ENCODE peak calls at places on chromosomes 6 and 20, in five cellular contexts. X is HepG2, T is WTC11, N is A549, W is GM12878. B is an unnamed sample.

GRCh38 chr6:22333802-22334201 is 37.0 kb upstream of the PRL start:
- DNase-seq in N (no peak), T (no peak), W (no peak), X (no peak), B (no peak)

GRCh38 chr6:13188306-13188705 is 140.0 kb downstream of the TBC1D7 start:
- DNase-seq in X (no peak), W (no peak), T (no peak), N (no peak), B (no peak)

GRCh38 chr6:25991785-25992412 is 29.3 kb downstream of the TRIM38 start:
- DNase-seq in W (peak), X (peak), N (peak), T (peak), B (peak)

GRCh38 chr20:45014671-45015415 is 48.5 kb downstream of the STK4 start:
- DNase-seq in X (no peak), W (no peak), T (no peak), N (no peak), B (no peak)

GRCh38 chr20:58645277-58645968 is 5.7 kb upstream of the STX16 start:
- DNase-seq in T (no peak), X (peak), W (no peak), N (no peak), B (no peak)

GRCh38 chr20:52859156-52859887 is 112.8 kb upstream of the TSHZ2 start:
- DNase-seq in T (peak), W (no peak), N (no peak), X (no peak), B (no peak)

GRCh38 chr6:157218371-157219198 is 104.7 kb downstream of the TMEM242 start:
- DNase-seq in W (no peak), T (no peak), X (no peak), N (no peak), B (no peak)

GRCh38 chr20:1184638-1185315 is at the start of gene TMEM74B:
- DNase-seq in X (no peak), W (no peak), T (peak), N (no peak), B (no peak)

GRCh38 chr6:35601331-35602132 is 87.2 kb downstream of the FKBP5 start:
- DNase-seq in N (peak), X (peak), T (no peak), W (no peak), B (peak)

GRCh38 chr6:110814488-110815259 is 595 bp downstream of the CDK19 start:
- DNase-seq in N (peak), T (peak), W (no peak), X (no peak), B (peak)

GRCh38 chr6:36028088-36028886 is 679 bp downstream of the MAPK14 start:
- DNase-seq in N (peak), T (peak), X (peak), W (no peak), B (peak)

GRCh38 chr6:7257521-7258230 is 55.3 kb downstream of the SSR1 start:
- DNase-seq in N (no peak), X (no peak), T (no peak), W (no peak), B (no peak)

GRCh38 chr20:4972506-4973251 is 28.6 kb downstream of the SLC23A2 start:
- DNase-seq in W (no peak), T (no peak), N (peak), X (no peak), B (no peak)

GRCh38 chr6:135753196-135753595 is 98.3 kb upstream of the PDE7B start:
- DNase-seq in W (no peak), N (no peak), X (no peak), T (no peak), B (no peak)

GRCh38 chr6:20837189-20837588 is 302.9 kb downstream of the CDKAL1 start:
- DNase-seq in W (peak), N (no peak), X (no peak), T (no peak), B (no peak)

GRCh38 chr6:152858151-152858550 is 107.6 kb downstream of the VIP start:
- DNase-seq in X (no peak), W (no peak), N (no peak), T (no peak), B (no peak)

GRCh38 chr6:21739838-21740237 is 146.3 kb downstream of the SOX4 start:
- DNase-seq in N (no peak), T (no peak), X (no peak), W (no peak), B (no peak)

GRCh38 chr6:150144294-150144868 is 1.5 kb downstream of the PPP1R14C start:
- DNase-seq in T (no peak), W (no peak), X (no peak), N (no peak), B (no peak)

GRCh38 chr6:159943101-159943632 is 25.7 kb upstream of the IGF2R start:
- DNase-seq in N (no peak), T (no peak), X (peak), W (no peak), B (no peak)

GRCh38 chr6:31110825-31111582 is 1.4 kb downstream of the C6orf15 start:
- DNase-seq in X (no peak), N (no peak), W (no peak), T (no peak), B (no peak)

GRCh38 chr6:138162104-138162946 is 586 bp downstream of the ARFGEF3 start:
- DNase-seq in W (no peak), T (peak), X (no peak), N (peak), B (peak)

GRCh38 chr20:11153819-11154218 is 480.0 kb upstream of the JAG1 start:
- DNase-seq in N (peak), W (no peak), T (no peak), X (no peak), B (no peak)

GRCh38 chr6:66663127-66663526 is 956.1 kb upstream of the EYS start:
- DNase-seq in T (no peak), X (no peak), W (no peak), N (no peak), B (no peak)

GRCh38 chr6:158621694-158622544 is 22.6 kb downstream of the DYNLT1 start:
- DNase-seq in N (no peak), X (no peak), W (no peak), T (no peak), B (no peak)

GRCh38 chr6:158037771-158038170 is 56.1 kb downstream of the SYNJ2 start:
- DNase-seq in T (no peak), N (no peak), W (no peak), X (no peak), B (no peak)

GRCh38 chr6:169898788-169899480 is 147.5 kb downstream of the ERMARD start:
- DNase-seq in T (no peak), X (no peak), W (no peak), N (no peak), B (no peak)

GRCh38 chr20:31569163-31570020 is 35.7 kb upstream of the ID1 start:
- DNase-seq in W (no peak), T (peak), N (peak), X (peak), B (peak)

GRCh38 chr6:8139451-8139850 is 37.1 kb upstream of the EEF1E1 start:
- DNase-seq in X (no peak), N (no peak), W (no peak), T (no peak), B (no peak)

GRCh38 chr6:137893726-137894125 is 26.7 kb downstream of the TNFAIP3 start:
- DNase-seq in W (no peak), X (no peak), N (no peak), T (no peak), B (no peak)

GRCh38 chr6:4732691-4733315 is 43.4 kb upstream of the CDYL start:
- DNase-seq in X (peak), T (peak), W (no peak), N (peak), B (no peak)

GRCh38 chr20:51425347-51426106 is 117.0 kb downstream of the NFATC2 start:
- DNase-seq in T (no peak), W (no peak), X (no peak), N (no peak), B (no peak)

GRCh38 chr6:79246891-79247290 is 12.4 kb upstream of the HMGN3 start:
- DNase-seq in N (no peak), X (no peak), T (no peak), W (peak), B (no peak)

GRCh38 chr6:1595271-1596087 is 14.2 kb upstream of the FOXC1 start:
- DNase-seq in X (no peak), W (no peak), T (no peak), N (no peak), B (no peak)
- TF ChIP-seq MAX in X (no peak), W (no peak), T (no peak), N (no peak), B (no peak)

GRCh38 chr20:25089096-25089495 is 7.2 kb upstream of the VSX1 start:
- DNase-seq in X (no peak), T (no peak), W (no peak), N (no peak), B (no peak)

GRCh38 chr20:25087186-25087929 is 5.4 kb upstream of the VSX1 start:
- DNase-seq in T (no peak), X (no peak), N (no peak), W (no peak), B (no peak)

GRCh38 chr20:25088267-25088666 is 6.3 kb upstream of the VSX1 start:
- DNase-seq in N (no peak), X (no peak), T (no peak), W (no peak), B (no peak)

GRCh38 chr20:25089662-25090061 is 7.7 kb upstream of the VSX1 start:
- DNase-seq in W (no peak), X (no peak), T (no peak), N (no peak), B (no peak)

GRCh38 chr20:25090492-25091429 is 8.8 kb upstream of the VSX1 start:
- DNase-seq in T (no peak), W (peak), N (no peak), X (no peak), B (no peak)
- TF ChIP-seq MAX in T (no peak), W (no peak), N (no peak), X (no peak), B (no peak)

DNA sequence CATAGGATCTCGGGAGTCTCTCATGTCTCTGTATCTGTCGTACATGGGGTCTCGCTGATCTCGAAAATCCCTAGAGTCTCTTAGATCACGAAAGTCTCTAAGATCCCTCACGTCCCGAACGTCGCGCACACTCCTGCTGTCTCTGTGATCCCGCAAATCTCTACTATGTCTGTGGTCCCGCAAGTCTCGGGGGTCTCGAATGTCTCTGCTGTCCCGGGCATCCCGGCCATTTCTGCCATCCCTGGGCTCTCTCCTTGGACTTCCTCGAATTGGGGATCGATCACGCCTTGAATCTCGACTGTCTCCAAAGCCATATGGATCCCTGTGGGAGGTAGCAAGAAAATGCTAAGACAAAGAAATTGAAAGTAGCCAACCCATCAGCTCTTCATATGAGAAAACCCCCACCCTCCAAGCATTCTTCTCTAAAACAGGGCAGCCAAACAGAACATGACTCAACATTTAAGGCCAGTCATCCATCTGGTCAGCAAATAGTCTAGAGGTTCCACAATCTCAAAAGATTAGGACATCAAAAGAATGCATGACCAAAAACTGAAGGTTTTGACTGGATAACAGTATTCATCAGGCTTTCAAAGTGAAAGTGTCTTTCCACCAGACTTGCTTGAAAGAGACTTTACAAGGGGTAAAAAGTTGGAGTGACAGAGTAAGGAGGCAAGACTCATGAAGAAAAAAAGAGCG is 19.4 kb downstream of the NCOA5 start:
- DNase-seq in X (no peak), W (no peak), T (no peak), N (no peak), B (no peak)
- TF ChIP-seq MAX in X (no peak), W (no peak), T (no peak), N (no peak), B (no peak)

GRCh38 chr6:29227235-29227634 is 56.5 kb downstream of the OR2J2 start:
- DNase-seq in X (no peak), N (no peak), W (no peak), T (no peak), B (peak)
- TF ChIP-seq MAX in X (no peak), N (no peak), W (no peak), T (no peak), B (no peak)

GRCh38 chr6:115058414-115059211 is 715.8 kb upstream of the HS3ST5 start:
- DNase-seq in W (no peak), T (no peak), X (no peak), N (no peak), B (no peak)
- TF ChIP-seq MAX in W (no peak), T (no peak), X (no peak), N (no peak), B (no peak)

GRCh38 chr6:109255946-109256628 is 126.2 kb downstream of the CD164 start:
- DNase-seq in T (no peak), X (no peak), N (no peak), W (no peak), B (no peak)
- TF ChIP-seq MAX in T (no peak), X (no peak), N (no peak), W (no peak), B (no peak)

DNA sequence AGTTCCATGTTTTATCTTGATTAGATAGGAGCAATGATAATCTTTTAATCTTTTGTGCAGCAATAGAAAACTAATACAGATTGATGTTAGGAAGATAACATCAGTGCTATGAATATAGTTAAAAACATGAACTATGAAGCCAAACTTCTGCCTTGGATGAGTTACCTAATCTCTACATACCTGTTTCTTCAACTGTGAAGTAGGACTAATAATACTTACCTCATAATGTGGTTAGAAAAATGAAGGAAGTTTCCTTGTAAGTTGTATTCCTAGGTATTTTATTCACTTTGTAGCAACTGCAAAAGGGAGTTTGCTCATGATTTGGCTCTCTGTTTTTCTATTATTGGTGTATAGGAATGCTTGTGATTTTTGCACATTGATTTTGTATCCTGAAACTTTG is 111.9 kb downstream of the FRK start:
- DNase-seq in X (no peak), T (no peak), N (no peak), W (no peak), B (no peak)
- TF ChIP-seq MAX in X (no peak), T (no peak), N (no peak), W (no peak), B (no peak)

GRCh38 chr20:60749804-60750602 is 502.1 kb upstream of the CDH4 start:
- DNase-seq in N (peak), T (peak), W (no peak), X (no peak), B (peak)

GRCh38 chr20:60752741-60753420 is 499.2 kb upstream of the CDH4 start:
- DNase-seq in N (no peak), W (no peak), X (no peak), T (no peak), B (no peak)

GRCh38 chr20:60751826-60752225 is 500.2 kb upstream of the CDH4 start:
- DNase-seq in T (no peak), X (no peak), N (no peak), W (no peak), B (no peak)

GRCh38 chr20:60750909-60751308 is 501.2 kb upstream of the CDH4 start:
- DNase-seq in T (no peak), W (no peak), X (no peak), N (no peak), B (no peak)

GRCh38 chr20:60748086-60748485 is 504.0 kb upstream of the CDH4 start:
- DNase-seq in X (no peak), W (no peak), N (no peak), T (no peak), B (no peak)
- TF ChIP-seq MAX in X (no peak), W (no peak), N (no peak), T (no peak), B (no peak)

B was measured in NB4.